ENCODE peak calls at places on chromosomes 3 and 15, in eight cellular contexts. One of them, this sample, is unnamed.

GRCh38 chr3:141797819-141798405 is 34.7 kb downstream of the GRK7 start:
- DNase-seq in OCI-M1: no peak
- DNase-seq in activated CD4-positive, alpha-beta memory T cell treated with anti-CD3 and anti-CD28 coated beads for 36 hours: peak
- DNase-seq in AG08395: no peak
- DNase-seq in ACHN: no peak
- DNase-seq in activated gamma-delta T cell treated with Interleukin-2 at 50 U/mL for 16 hours: no peak
- DNase-seq in GM12865: no peak
- DNase-seq in T1000: no peak
- DNase-seq in this sample: peak

GRCh38 chr15:66252411-66253295 is 897 bp downstream of the MEGF11 start:
- DNase-seq in AG08395: peak
- DNase-seq in GM12865: peak
- DNase-seq in ACHN: peak
- DNase-seq in T1000: peak
- DNase-seq in activated CD4-positive, alpha-beta memory T cell treated with anti-CD3 and anti-CD28 coated beads for 36 hours: peak
- DNase-seq in OCI-M1: peak
- DNase-seq in activated gamma-delta T cell treated with Interleukin-2 at 50 U/mL for 16 hours: peak
- DNase-seq in this sample: peak

GRCh38 chr3:144437989-144438388 is 466.4 kb downstream of the DIPK2A start:
- DNase-seq in GM12865: peak
- DNase-seq in ACHN: no peak
- DNase-seq in AG08395: no peak
- DNase-seq in activated gamma-delta T cell treated with Interleukin-2 at 50 U/mL for 16 hours: no peak
- DNase-seq in T1000: no peak
- DNase-seq in activated CD4-positive, alpha-beta memory T cell treated with anti-CD3 and anti-CD28 coated beads for 36 hours: no peak
- DNase-seq in OCI-M1: no peak
- DNase-seq in this sample: no peak

GRCh38 chr3:134029256-134029733 is 430 bp downstream of the SLCO2A1 start:
- DNase-seq in T1000: no peak
- DNase-seq in ACHN: peak
- DNase-seq in activated CD4-positive, alpha-beta memory T cell treated with anti-CD3 and anti-CD28 coated beads for 36 hours: no peak
- DNase-seq in AG08395: peak
- DNase-seq in GM12865: no peak
- DNase-seq in activated gamma-delta T cell treated with Interleukin-2 at 50 U/mL for 16 hours: no peak
- DNase-seq in OCI-M1: no peak
- DNase-seq in this sample: no peak

GRCh38 chr15:92907880-92908279 is 7.8 kb downstream of the CHD2 start:
- DNase-seq in T1000: peak
- DNase-seq in activated gamma-delta T cell treated with Interleukin-2 at 50 U/mL for 16 hours: peak
- DNase-seq in ACHN: peak
- DNase-seq in activated CD4-positive, alpha-beta memory T cell treated with anti-CD3 and anti-CD28 coated beads for 36 hours: peak
- DNase-seq in AG08395: peak
- DNase-seq in OCI-M1: peak
- DNase-seq in GM12865: no peak
- DNase-seq in this sample: no peak

GRCh38 chr3:34011171-34012101 is 213.0 kb downstream of the PDCD6IP start:
- DNase-seq in T1000: no peak
- DNase-seq in activated gamma-delta T cell treated with Interleukin-2 at 50 U/mL for 16 hours: no peak
- DNase-seq in activated CD4-positive, alpha-beta memory T cell treated with anti-CD3 and anti-CD28 coated beads for 36 hours: no peak
- DNase-seq in ACHN: peak
- DNase-seq in AG08395: no peak
- DNase-seq in GM12865: peak
- DNase-seq in OCI-M1: peak
- DNase-seq in this sample: no peak

GRCh38 chr15:93141373-93141790 is 52.4 kb upstream of the RGMA start:
- DNase-seq in activated CD4-positive, alpha-beta memory T cell treated with anti-CD3 and anti-CD28 coated beads for 36 hours: peak
- DNase-seq in activated gamma-delta T cell treated with Interleukin-2 at 50 U/mL for 16 hours: peak
- DNase-seq in AG08395: no peak
- DNase-seq in OCI-M1: no peak
- DNase-seq in ACHN: no peak
- DNase-seq in GM12865: peak
- DNase-seq in T1000: no peak
- DNase-seq in this sample: peak

GRCh38 chr3:98027084-98027445 is 8.1 kb downstream of the GABRR3 start:
- DNase-seq in OCI-M1: no peak
- DNase-seq in activated CD4-positive, alpha-beta memory T cell treated with anti-CD3 and anti-CD28 coated beads for 36 hours: no peak
- DNase-seq in GM12865: no peak
- DNase-seq in AG08395: no peak
- DNase-seq in T1000: no peak
- DNase-seq in ACHN: no peak
- DNase-seq in activated gamma-delta T cell treated with Interleukin-2 at 50 U/mL for 16 hours: no peak
- DNase-seq in this sample: no peak

GRCh38 chr3:160400048-160400630 is 689 bp downstream of the SMC4 start:
- DNase-seq in activated gamma-delta T cell treated with Interleukin-2 at 50 U/mL for 16 hours: peak
- DNase-seq in activated CD4-positive, alpha-beta memory T cell treated with anti-CD3 and anti-CD28 coated beads for 36 hours: peak
- DNase-seq in OCI-M1: peak
- DNase-seq in GM12865: peak
- DNase-seq in T1000: peak
- DNase-seq in ACHN: peak
- DNase-seq in AG08395: peak
- DNase-seq in this sample: peak

GRCh38 chr3:184683234-184683633 is 28.6 kb downstream of the MAGEF1 start:
- DNase-seq in T1000: no peak
- DNase-seq in AG08395: no peak
- DNase-seq in activated gamma-delta T cell treated with Interleukin-2 at 50 U/mL for 16 hours: no peak
- DNase-seq in GM12865: no peak
- DNase-seq in ACHN: no peak
- DNase-seq in activated CD4-positive, alpha-beta memory T cell treated with anti-CD3 and anti-CD28 coated beads for 36 hours: no peak
- DNase-seq in OCI-M1: no peak
- DNase-seq in this sample: no peak

GRCh38 chr3:188573286-188573928 is 419.4 kb downstream of the LPP start:
- DNase-seq in AG08395: no peak
- DNase-seq in OCI-M1: no peak
- DNase-seq in T1000: no peak
- DNase-seq in GM12865: no peak
- DNase-seq in ACHN: no peak
- DNase-seq in activated CD4-positive, alpha-beta memory T cell treated with anti-CD3 and anti-CD28 coated beads for 36 hours: no peak
- DNase-seq in activated gamma-delta T cell treated with Interleukin-2 at 50 U/mL for 16 hours: no peak
- DNase-seq in this sample: no peak

GRCh38 chr3:52547143-52547542 is 10.7 kb downstream of the UQCC5 start:
- DNase-seq in activated gamma-delta T cell treated with Interleukin-2 at 50 U/mL for 16 hours: no peak
- DNase-seq in T1000: no peak
- DNase-seq in ACHN: no peak
- DNase-seq in activated CD4-positive, alpha-beta memory T cell treated with anti-CD3 and anti-CD28 coated beads for 36 hours: no peak
- DNase-seq in GM12865: no peak
- DNase-seq in OCI-M1: no peak
- DNase-seq in AG08395: no peak
- DNase-seq in this sample: no peak

GRCh38 chr3:107985496-107985895 is 105.3 kb downstream of the CD47 start:
- DNase-seq in T1000: no peak
- DNase-seq in activated CD4-positive, alpha-beta memory T cell treated with anti-CD3 and anti-CD28 coated beads for 36 hours: peak
- DNase-seq in AG08395: no peak
- DNase-seq in activated gamma-delta T cell treated with Interleukin-2 at 50 U/mL for 16 hours: peak
- DNase-seq in GM12865: peak
- DNase-seq in OCI-M1: peak
- DNase-seq in ACHN: peak
- DNase-seq in this sample: peak

GRCh38 chr15:40878785-40879184 is 4.8 kb upstream of the RHOV start:
- DNase-seq in T1000: no peak
- DNase-seq in GM12865: peak
- DNase-seq in AG08395: no peak
- DNase-seq in activated gamma-delta T cell treated with Interleukin-2 at 50 U/mL for 16 hours: no peak
- DNase-seq in OCI-M1: peak
- DNase-seq in activated CD4-positive, alpha-beta memory T cell treated with anti-CD3 and anti-CD28 coated beads for 36 hours: peak
- DNase-seq in ACHN: peak
- DNase-seq in this sample: no peak

GRCh38 chr15:80970018-80970657 is 19.5 kb downstream of the MESD start:
- DNase-seq in activated CD4-positive, alpha-beta memory T cell treated with anti-CD3 and anti-CD28 coated beads for 36 hours: peak
- DNase-seq in GM12865: peak
- DNase-seq in ACHN: peak
- DNase-seq in OCI-M1: peak
- DNase-seq in activated gamma-delta T cell treated with Interleukin-2 at 50 U/mL for 16 hours: peak
- DNase-seq in AG08395: peak
- DNase-seq in T1000: peak
- DNase-seq in this sample: peak

GRCh38 chr3:126053513-126053912 is 30.4 kb downstream of the SLC41A3 start:
- DNase-seq in T1000: no peak
- DNase-seq in activated CD4-positive, alpha-beta memory T cell treated with anti-CD3 and anti-CD28 coated beads for 36 hours: no peak
- DNase-seq in GM12865: no peak
- DNase-seq in AG08395: no peak
- DNase-seq in OCI-M1: no peak
- DNase-seq in activated gamma-delta T cell treated with Interleukin-2 at 50 U/mL for 16 hours: no peak
- DNase-seq in ACHN: no peak
- DNase-seq in this sample: no peak

GRCh38 chr3:54122046-54122801 is at the start of gene CACNA2D3:
- DNase-seq in AG08395: no peak
- DNase-seq in activated CD4-positive, alpha-beta memory T cell treated with anti-CD3 and anti-CD28 coated beads for 36 hours: no peak
- DNase-seq in OCI-M1: no peak
- DNase-seq in ACHN: peak
- DNase-seq in T1000: no peak
- DNase-seq in GM12865: peak
- DNase-seq in activated gamma-delta T cell treated with Interleukin-2 at 50 U/mL for 16 hours: no peak
- DNase-seq in this sample: no peak

GRCh38 chr3:29186982-29187718 is 93.7 kb upstream of the RBMS3 start:
- DNase-seq in GM12865: no peak
- DNase-seq in T1000: peak
- DNase-seq in ACHN: peak
- DNase-seq in activated gamma-delta T cell treated with Interleukin-2 at 50 U/mL for 16 hours: no peak
- DNase-seq in AG08395: peak
- DNase-seq in activated CD4-positive, alpha-beta memory T cell treated with anti-CD3 and anti-CD28 coated beads for 36 hours: no peak
- DNase-seq in OCI-M1: no peak
- DNase-seq in this sample: no peak

This sample was measured in DND-41.